ENCODE peak calls at places on chromosomes 3 and 15, in four cellular contexts. One of them, this sample, is unnamed.

GRCh38 chr3:54299169-54299935 is 177.0 kb downstream of the CACNA2D3 start:
- DNase-seq in PC-3: no peak
- DNase-seq in fibroblast of lung: no peak
- DNase-seq in mammary epithelial cell: no peak
- DNase-seq in this sample: no peak

GRCh38 chr3:38136272-38136806 is 588 bp downstream of the ACAA1 start:
- DNase-seq in PC-3: no peak
- DNase-seq in fibroblast of lung: peak; percentile 32
- DNase-seq in mammary epithelial cell: peak; percentile 26
- DNase-seq in this sample: no peak

GRCh38 chr3:149662240-149662887 is 4.5 kb upstream of the WWTR1 start:
- DNase-seq in PC-3: no peak
- DNase-seq in fibroblast of lung: peak; percentile 49
- DNase-seq in mammary epithelial cell: no peak
- DNase-seq in this sample: no peak

GRCh38 chr3:146466596-146466995 is 2.8 kb downstream of the PLSCR2 start:
- DNase-seq in PC-3: peak; percentile 83
- DNase-seq in fibroblast of lung: peak; percentile 40
- DNase-seq in mammary epithelial cell: no peak
- DNase-seq in this sample: no peak

GRCh38 chr3:123347205-123347604 is 101.7 kb downstream of the ADCY5 start:
- DNase-seq in PC-3: no peak
- DNase-seq in fibroblast of lung: no peak
- DNase-seq in mammary epithelial cell: no peak
- DNase-seq in this sample: no peak

GRCh38 chr15:49610166-49610918 is 10.3 kb downstream of the FAM227B start:
- DNase-seq in PC-3: no peak
- DNase-seq in fibroblast of lung: no peak
- DNase-seq in mammary epithelial cell: no peak
- DNase-seq in this sample: no peak

GRCh38 chr15:58331903-58332675 is 99.7 kb upstream of the LIPC start:
- DNase-seq in PC-3: peak; percentile 97
- DNase-seq in fibroblast of lung: peak; percentile 100
- DNase-seq in mammary epithelial cell: peak; percentile 98
- DNase-seq in this sample: peak; percentile 88

GRCh38 chr3:4751057-4752051 is 227.9 kb upstream of the BHLHE40 start:
- DNase-seq in PC-3: peak; percentile 32
- DNase-seq in fibroblast of lung: peak; percentile 96
- DNase-seq in mammary epithelial cell: peak; percentile 87
- DNase-seq in this sample: no peak

GRCh38 chr15:51229907-51230328 is 108.5 kb downstream of the CYP19A1 start:
- DNase-seq in PC-3: peak; percentile 31
- DNase-seq in fibroblast of lung: peak; percentile 22
- DNase-seq in mammary epithelial cell: no peak
- DNase-seq in this sample: no peak

GRCh38 chr3:64685331-64685799 is 2.4 kb downstream of the ADAMTS9 start:
- DNase-seq in PC-3: no peak
- DNase-seq in fibroblast of lung: peak; percentile 52
- DNase-seq in mammary epithelial cell: peak; percentile 39
- DNase-seq in this sample: no peak

GRCh38 chr3:64687381-64687780 is 419 bp downstream of the ADAMTS9 start:
- DNase-seq in PC-3: no peak
- DNase-seq in fibroblast of lung: peak; percentile 1
- DNase-seq in mammary epithelial cell: peak; percentile 28
- DNase-seq in this sample: no peak

GRCh38 chr3:64685800-64686445 is 1.9 kb downstream of the ADAMTS9 start:
- DNase-seq in PC-3: no peak
- DNase-seq in fibroblast of lung: peak; percentile 93
- DNase-seq in mammary epithelial cell: peak; percentile 95
- DNase-seq in this sample: no peak

GRCh38 chr3:64687781-64688515 is at the start of gene ADAMTS9:
- DNase-seq in PC-3: no peak
- DNase-seq in fibroblast of lung: peak; percentile 73
- DNase-seq in mammary epithelial cell: peak; percentile 71
- DNase-seq in this sample: no peak

DNA sequence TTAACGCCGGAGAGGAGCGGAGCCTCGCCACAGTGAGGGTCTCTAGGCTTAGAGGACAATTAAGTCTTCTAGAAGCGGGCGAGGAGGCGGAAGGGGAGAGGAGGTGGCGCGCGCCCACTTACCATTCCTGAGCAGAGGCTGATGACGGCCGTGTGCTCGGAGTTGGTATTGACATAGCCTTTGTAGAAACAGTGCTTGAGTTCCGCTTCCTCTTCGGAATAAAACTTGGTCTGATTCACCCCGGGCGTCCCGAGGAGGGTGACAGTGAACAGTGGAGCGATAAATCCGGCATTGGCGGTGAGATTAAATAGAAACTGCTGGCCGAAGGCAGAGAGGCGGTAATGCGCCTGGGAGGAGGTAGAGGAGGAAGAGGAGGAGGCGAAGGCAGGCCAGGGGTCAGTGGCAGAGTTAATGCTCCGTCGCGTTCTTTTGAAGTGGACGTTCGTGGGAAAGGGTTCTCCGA is 1.3 kb downstream of the ADAMTS9 start:
- DNase-seq in PC-3: peak; percentile 2
- DNase-seq in fibroblast of lung: peak; percentile 67
- DNase-seq in mammary epithelial cell: peak; percentile 66
- DNase-seq in this sample: no peak
- TF ChIP-seq EZH2 in PC-3: no peak
- TF ChIP-seq EZH2 in fibroblast of lung: no peak
- TF ChIP-seq EZH2 in mammary epithelial cell: no peak
- TF ChIP-seq EZH2 in this sample: no peak

DNA sequence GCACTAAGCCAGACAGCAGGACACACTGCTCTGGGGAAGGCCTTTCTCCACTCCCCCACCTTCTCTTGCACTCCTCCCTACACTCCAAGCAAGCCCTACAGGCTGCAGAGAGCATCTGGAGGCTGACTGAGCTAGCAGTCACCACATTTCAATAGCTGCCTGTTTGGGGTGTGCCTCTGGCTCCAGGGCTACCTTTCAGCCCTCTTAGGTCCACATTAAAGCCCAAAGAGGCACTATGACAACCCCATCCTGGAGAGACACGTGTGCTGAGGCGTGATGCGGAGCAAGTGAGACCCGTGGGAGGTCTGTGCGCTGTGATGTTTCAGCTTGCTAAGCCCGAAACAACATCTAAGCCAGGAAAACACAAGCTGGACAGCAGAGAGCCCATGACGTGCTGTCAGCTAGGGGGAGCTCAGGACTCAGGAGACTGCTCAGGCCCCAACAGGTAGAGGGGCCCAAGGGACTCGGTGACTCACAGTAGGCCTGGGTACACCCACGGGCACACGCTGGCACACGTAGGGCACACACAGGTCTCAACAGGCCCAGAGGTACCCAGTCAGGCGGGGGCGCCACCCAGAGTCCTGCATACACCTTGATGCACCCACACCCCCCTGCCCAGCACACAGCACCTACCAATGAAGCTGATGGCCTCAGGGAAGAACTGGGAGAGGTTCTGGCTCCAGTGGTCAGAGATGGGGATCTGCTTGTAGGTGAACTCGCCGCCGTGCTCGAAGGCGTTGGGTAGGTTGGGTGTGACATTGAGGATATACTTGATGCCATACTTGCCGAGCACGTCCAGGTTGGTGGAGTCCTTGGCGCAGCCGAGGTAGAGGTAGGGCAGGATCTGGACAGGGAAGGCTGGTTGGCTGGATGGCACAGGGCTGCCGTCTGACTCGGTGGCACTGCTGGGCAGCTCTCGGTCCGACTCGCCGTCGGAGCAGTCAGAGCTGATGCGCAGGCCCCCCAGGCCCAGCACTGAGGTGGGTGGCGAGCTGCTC is 2.8 kb downstream of the DUSP7 start:
- DNase-seq in PC-3: peak; percentile 49
- DNase-seq in fibroblast of lung: no peak
- DNase-seq in mammary epithelial cell: peak; percentile 99
- DNase-seq in this sample: no peak
- H3K9ac ChIP-seq in PC-3: peak overlapping the region; percentile 38
- H3K9ac ChIP-seq in fibroblast of lung: no peak overlapping the region
- H3K9ac ChIP-seq in mammary epithelial cell: peak overlapping the region; percentile 92
- H3K9ac ChIP-seq in this sample: no peak overlapping the region

DNA sequence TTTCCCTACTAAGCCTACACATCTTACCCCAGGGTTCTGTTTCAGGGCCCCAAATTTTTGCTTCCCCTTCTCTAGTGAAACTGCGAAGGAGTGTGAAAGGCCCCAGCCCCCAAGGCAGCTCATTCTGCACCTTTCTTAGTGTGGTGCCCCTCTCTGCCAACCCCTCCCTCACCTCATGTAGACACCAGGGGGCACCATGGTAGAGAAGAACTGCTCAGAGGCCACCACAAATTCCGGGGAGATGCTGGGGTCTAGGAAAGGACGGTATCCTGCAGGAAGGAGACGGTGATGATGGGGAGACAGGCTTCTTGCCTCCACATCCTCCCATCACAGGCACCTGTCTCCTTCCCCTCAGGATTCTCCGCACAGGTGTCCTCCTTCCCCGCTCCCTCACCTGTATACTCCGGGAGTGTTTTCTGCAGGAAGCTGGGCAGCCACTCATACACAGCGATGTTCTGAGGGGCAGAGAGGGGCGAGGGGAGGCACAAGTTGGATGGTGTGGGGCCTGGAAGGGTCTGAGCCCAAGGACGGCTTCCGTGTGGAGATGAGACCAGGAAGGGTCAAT is 3.6 kb downstream of the DUOX2 start:
- DNase-seq in PC-3: no peak
- DNase-seq in fibroblast of lung: no peak
- DNase-seq in mammary epithelial cell: no peak
- DNase-seq in this sample: no peak
- TF ChIP-seq EZH2 in PC-3: no peak
- TF ChIP-seq EZH2 in fibroblast of lung: no peak
- TF ChIP-seq EZH2 in mammary epithelial cell: no peak
- TF ChIP-seq EZH2 in this sample: no peak

DNA sequence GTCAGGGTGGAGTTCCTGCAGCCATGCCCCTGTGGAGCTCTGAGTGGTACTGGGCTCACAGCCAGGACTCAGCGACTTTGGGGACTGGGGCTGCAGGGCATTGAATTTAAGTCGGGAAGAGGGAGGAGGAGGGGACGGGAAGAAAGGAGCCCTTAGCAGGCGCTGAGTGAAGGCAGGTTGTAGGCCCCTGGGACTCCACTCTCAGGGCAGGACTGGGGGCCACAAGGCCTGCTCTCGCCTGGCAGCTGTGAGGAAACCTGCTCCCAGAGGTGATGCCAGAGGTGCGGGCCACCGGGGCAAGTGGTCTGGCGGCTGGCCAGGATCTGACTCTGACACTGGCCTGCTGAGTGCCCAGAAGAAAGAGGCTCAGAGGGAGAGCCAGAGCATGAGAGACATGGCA is 73.5 kb downstream of the EPHB3 start:
- DNase-seq in PC-3: peak; percentile 46
- DNase-seq in fibroblast of lung: no peak
- DNase-seq in mammary epithelial cell: no peak
- DNase-seq in this sample: no peak
- H3K9ac ChIP-seq in PC-3: no peak overlapping the region
- H3K9ac ChIP-seq in fibroblast of lung: no peak overlapping the region
- H3K9ac ChIP-seq in mammary epithelial cell: no peak overlapping the region
- H3K9ac ChIP-seq in this sample: no peak overlapping the region

DNA sequence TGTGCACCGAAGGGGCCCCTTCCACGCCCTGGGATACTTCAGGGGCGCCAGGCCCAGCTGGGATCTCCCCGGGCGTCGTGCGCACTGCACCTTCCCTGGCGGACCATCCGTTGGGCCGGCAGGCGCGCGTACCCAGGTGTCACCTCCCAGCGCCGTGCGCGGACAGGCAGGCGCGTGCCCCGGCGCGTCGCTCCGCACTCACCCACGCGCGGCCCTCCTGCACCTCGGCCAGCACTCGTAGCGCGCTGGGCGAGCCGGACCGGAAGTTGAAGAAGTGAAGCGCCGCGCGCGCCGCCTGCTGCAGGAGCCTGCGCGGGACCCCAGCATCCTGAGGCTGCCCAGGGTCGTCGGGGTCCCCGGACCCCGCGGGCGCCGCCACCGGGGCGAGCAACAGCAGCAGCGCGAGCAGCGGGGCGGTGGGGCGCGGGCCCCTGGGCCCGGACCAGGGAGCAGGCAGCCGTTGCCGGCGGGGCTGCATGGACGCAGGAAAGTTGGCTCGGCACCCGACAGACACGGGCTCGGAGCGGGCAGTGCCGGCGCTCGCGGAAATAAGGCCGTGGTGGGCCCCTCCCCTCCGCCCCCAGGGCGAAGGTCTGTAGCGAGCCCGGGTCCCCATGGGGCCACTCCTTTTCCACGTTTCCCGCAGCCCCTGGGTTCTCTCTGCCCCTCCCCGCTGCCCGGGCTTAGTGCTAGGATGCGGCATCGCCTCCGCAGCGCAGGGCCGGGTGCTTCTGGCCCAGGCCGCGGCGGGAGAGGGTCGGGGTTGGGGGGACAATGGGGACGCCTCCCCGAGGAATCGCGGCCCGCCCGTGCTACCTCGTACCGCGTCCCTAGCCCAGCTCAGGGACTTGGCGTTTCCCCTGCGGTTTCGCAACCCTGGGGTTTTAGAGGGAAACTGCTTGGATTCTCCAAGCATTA is at the start of gene RARRES1:
- DNase-seq in PC-3: no peak
- DNase-seq in fibroblast of lung: peak; percentile 74
- DNase-seq in mammary epithelial cell: peak; percentile 70
- DNase-seq in this sample: no peak
- TF ChIP-seq EZH2 in PC-3: no peak
- TF ChIP-seq EZH2 in fibroblast of lung: no peak
- TF ChIP-seq EZH2 in mammary epithelial cell: no peak
- TF ChIP-seq EZH2 in this sample: no peak

DNA sequence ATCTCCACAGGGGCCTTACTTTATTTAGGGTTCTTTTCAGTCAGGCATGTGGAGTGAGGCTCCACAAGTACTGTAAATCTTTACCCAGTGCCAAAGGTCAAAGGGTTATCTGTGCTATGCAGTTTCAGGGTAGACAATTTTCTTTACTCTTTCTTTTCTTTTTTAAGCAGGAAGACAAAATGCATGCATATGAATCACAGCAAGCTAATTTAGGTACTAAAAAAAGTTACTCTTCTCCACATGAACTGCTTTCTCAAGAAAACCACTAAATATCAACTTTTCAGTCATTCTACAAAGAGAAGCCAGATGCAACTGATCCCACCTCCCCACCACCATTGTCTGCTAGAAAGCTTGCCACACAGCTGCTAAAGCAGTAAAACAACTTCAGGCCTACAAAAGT is 73.3 kb upstream of the PYGO1 start:
- DNase-seq in PC-3: no peak
- DNase-seq in fibroblast of lung: peak; percentile 65
- DNase-seq in mammary epithelial cell: no peak
- DNase-seq in this sample: no peak
- H3K9ac ChIP-seq in PC-3: no peak overlapping the region
- H3K9ac ChIP-seq in fibroblast of lung: no peak overlapping the region
- H3K9ac ChIP-seq in mammary epithelial cell: no peak overlapping the region
- H3K9ac ChIP-seq in this sample: no peak overlapping the region

GRCh38 chr3:169150874-169151273 is 512.6 kb downstream of the MECOM start:
- DNase-seq in PC-3: no peak
- DNase-seq in fibroblast of lung: no peak
- DNase-seq in mammary epithelial cell: no peak
- DNase-seq in this sample: no peak

GRCh38 chr3:169148448-169149348 is 514.8 kb downstream of the MECOM start:
- DNase-seq in PC-3: peak; percentile 31
- DNase-seq in fibroblast of lung: no peak
- DNase-seq in mammary epithelial cell: peak; percentile 25
- DNase-seq in this sample: no peak

GRCh38 chr3:169150343-169150742 is 513.2 kb downstream of the MECOM start:
- DNase-seq in PC-3: no peak
- DNase-seq in fibroblast of lung: no peak
- DNase-seq in mammary epithelial cell: no peak
- DNase-seq in this sample: no peak

GRCh38 chr3:169147246-169148008 is 516.1 kb downstream of the MECOM start:
- DNase-seq in PC-3: peak; percentile 73
- DNase-seq in fibroblast of lung: peak; percentile 78
- DNase-seq in mammary epithelial cell: peak; percentile 72
- DNase-seq in this sample: no peak

GRCh38 chr3:169149349-169149890 is 514.1 kb downstream of the MECOM start:
- DNase-seq in PC-3: peak; percentile 92
- DNase-seq in fibroblast of lung: peak; percentile 80
- DNase-seq in mammary epithelial cell: peak; percentile 81
- DNase-seq in this sample: peak; percentile 77
- TF ChIP-seq EZH2 in PC-3: no peak
- TF ChIP-seq EZH2 in fibroblast of lung: no peak
- TF ChIP-seq EZH2 in mammary epithelial cell: no peak
- TF ChIP-seq EZH2 in this sample: no peak